ENCODE peak calls at places on chromosome 1, in eight cellular contexts. R is NCI-H1417; H is RPMI8226; X is fibroblast of villous mesenchyme; Z is CD8-positive, alpha-beta T cell; V is Ammon's horn; K is coronary artery; A is fibroblast of mammary gland. D is an unnamed sample.

GRCh38 chr1:100134872-100135271 is 1.9 kb downstream of the TRMT13 start:
- DNase-seq in R (no peak), H (no peak), X (no peak), Z (no peak), V (no peak), K (no peak), A (peak), D (no peak)

GRCh38 chr1:116733466-116734108 is 20.6 kb upstream of the CD2 start:
- DNase-seq in R (no peak), H (no peak), X (no peak), Z (no peak), V (no peak), K (no peak), A (no peak), D (no peak)

GRCh38 chr1:1004780-1005697 is 5.1 kb upstream of the HES4 start:
- DNase-seq in R (peak), H (peak), X (peak), Z (no peak), V (no peak), K (peak), A (no peak), D (peak)

GRCh38 chr1:155871390-155871789 is 12.0 kb downstream of the SYT11 start:
- DNase-seq in R (peak), H (peak), X (no peak), Z (no peak), V (peak), K (no peak), A (no peak), D (no peak)

GRCh38 chr1:159959451-159959850 is 5.4 kb upstream of the SLAMF9 start:
- DNase-seq in R (no peak), H (no peak), X (no peak), Z (no peak), V (no peak), K (peak), A (peak), D (peak)

GRCh38 chr1:1068374-1069060 is 5.6 kb downstream of the RNF223 start:
- DNase-seq in R (peak), H (peak), X (no peak), Z (peak), V (no peak), K (no peak), A (no peak), D (no peak)

GRCh38 chr1:156089704-156090103 is 7.4 kb upstream of the MEX3A start:
- DNase-seq in R (no peak), H (peak), X (no peak), Z (no peak), V (no peak), K (no peak), A (no peak), D (no peak)

GRCh38 chr1:12184008-12184681 is 17.4 kb downstream of the TNFRSF1B start:
- DNase-seq in R (no peak), H (no peak), X (peak), Z (no peak), V (peak), K (peak), A (peak), D (peak)

GRCh38 chr1:94899756-94900155 is 27.2 kb downstream of the CNN3 start:
- DNase-seq in R (no peak), H (no peak), X (no peak), Z (no peak), V (no peak), K (no peak), A (no peak), D (no peak)

GRCh38 chr1:160078392-160079195 is 2.7 kb upstream of the KCNJ9 start:
- DNase-seq in R (peak), H (peak), X (peak), Z (peak), V (peak), K (no peak), A (peak), D (peak)

GRCh38 chr1:238927899-238928298 is 458.5 kb upstream of the CHRM3 start:
- DNase-seq in R (no peak), H (no peak), X (no peak), Z (no peak), V (no peak), K (no peak), A (no peak), D (no peak)

GRCh38 chr1:183817576-183818288 is 12.8 kb downstream of the RGL1 start:
- DNase-seq in R (no peak), H (peak), X (peak), Z (no peak), V (peak), K (no peak), A (no peak), D (no peak)

GRCh38 chr1:230749150-230749549 is 2.0 kb downstream of the CAPN9 start:
- DNase-seq in R (no peak), H (no peak), X (no peak), Z (no peak), V (no peak), K (no peak), A (no peak), D (no peak)

GRCh38 chr1:153032677-153033308 is 1.8 kb downstream of the SPRR1B start:
- DNase-seq in R (no peak), H (peak), X (peak), Z (no peak), V (peak), K (no peak), A (peak), D (peak)

GRCh38 chr1:116001739-116002487 is 25.6 kb downstream of the SLC22A15 start:
- DNase-seq in R (no peak), H (no peak), X (no peak), Z (no peak), V (no peak), K (no peak), A (peak), D (peak)

GRCh38 chr1:41452704-41453350 is 31.7 kb downstream of the EDN2 start:
- DNase-seq in R (no peak), H (no peak), X (no peak), Z (no peak), V (no peak), K (no peak), A (no peak), D (no peak)

GRCh38 chr1:197909346-197909745 is 6.9 kb downstream of the C1orf53 start:
- DNase-seq in R (no peak), H (peak), X (no peak), Z (no peak), V (no peak), K (no peak), A (no peak), D (peak)

GRCh38 chr1:163174524-163175437 is 27.9 kb downstream of the RGS5 start:
- DNase-seq in R (peak), H (peak), X (peak), Z (peak), V (peak), K (peak), A (peak), D (peak)

GRCh38 chr1:229022595-229023350 is 248.1 kb upstream of the RAB4A start:
- DNase-seq in R (no peak), H (no peak), X (no peak), Z (no peak), V (peak), K (no peak), A (no peak), D (no peak)

GRCh38 chr1:155017946-155018316 is 15.3 kb downstream of the ZBTB7B start:
- DNase-seq in R (no peak), H (peak), X (no peak), Z (no peak), V (no peak), K (no peak), A (no peak), D (no peak)

GRCh38 chr1:55284856-55285255 is 69.7 kb upstream of the USP24 start:
- DNase-seq in R (peak), H (peak), X (peak), Z (no peak), V (peak), K (no peak), A (peak), D (peak)

GRCh38 chr1:82927753-82928152 is 1071.2 kb downstream of the TTLL7 start:
- DNase-seq in R (no peak), H (no peak), X (no peak), Z (no peak), V (no peak), K (no peak), A (no peak), D (no peak)

GRCh38 chr1:223364685-223365382 is 858 bp upstream of the SUSD4 start:
- DNase-seq in R (peak), H (peak), X (no peak), Z (peak), V (no peak), K (no peak), A (no peak), D (no peak)

GRCh38 chr1:106962591-106962990 is 93.9 kb upstream of the PRMT6 start:
- DNase-seq in R (no peak), H (no peak), X (no peak), Z (no peak), V (no peak), K (no peak), A (peak), D (no peak)

GRCh38 chr1:228471762-228472398 is 15.3 kb upstream of the RNF187 start:
- DNase-seq in R (peak), H (peak), X (peak), Z (no peak), V (no peak), K (peak), A (peak), D (peak)

GRCh38 chr1:46275030-46275337 is 27.4 kb downstream of the RAD54L start:
- DNase-seq in R (no peak), H (no peak), X (no peak), Z (no peak), V (no peak), K (no peak), A (no peak), D (no peak)

GRCh38 chr1:40379785-40380452 is 6.4 kb downstream of the SMAP2 start:
- DNase-seq in R (no peak), H (no peak), X (peak), Z (no peak), V (no peak), K (no peak), A (peak), D (peak)

D was measured in EL.